ENCODE peak calls at places on chromosome 21, in nine cellular contexts. One of them, this sample, is unnamed.

GRCh38 chr21:36330904-36331303 is 10.9 kb downstream of the MORC3 start:
- DNase-seq in uterus: no peak
- DNase-seq in pancreas: peak
- DNase-seq in T1000: no peak
- DNase-seq in ovary: peak
- DNase-seq in OCI-LY7: peak
- DNase-seq in left ventricle myocardium inferior: peak
- DNase-seq in epithelial cell of esophagus: peak
- DNase-seq in AG09309: no peak
- DNase-seq in this sample: peak

GRCh38 chr21:26769613-26770188 is 75.5 kb downstream of the ADAMTS1 start:
- DNase-seq in uterus: no peak
- DNase-seq in pancreas: no peak
- DNase-seq in ovary: no peak
- DNase-seq in left ventricle myocardium inferior: no peak
- DNase-seq in AG09309: no peak
- DNase-seq in T1000: no peak
- DNase-seq in OCI-LY7: no peak
- DNase-seq in epithelial cell of esophagus: peak
- DNase-seq in this sample: no peak

GRCh38 chr21:45831991-45832740 is 149.4 kb upstream of the COL6A1 start:
- DNase-seq in ovary: no peak
- DNase-seq in left ventricle myocardium inferior: no peak
- DNase-seq in pancreas: no peak
- DNase-seq in T1000: no peak
- DNase-seq in uterus: peak
- DNase-seq in epithelial cell of esophagus: peak
- DNase-seq in OCI-LY7: no peak
- DNase-seq in AG09309: no peak
- DNase-seq in this sample: no peak

GRCh38 chr21:45114072-45114471 is 39.7 kb downstream of the ADARB1 start:
- DNase-seq in OCI-LY7: no peak
- DNase-seq in epithelial cell of esophagus: no peak
- DNase-seq in AG09309: no peak
- DNase-seq in pancreas: no peak
- DNase-seq in T1000: no peak
- DNase-seq in uterus: no peak
- DNase-seq in ovary: no peak
- DNase-seq in left ventricle myocardium inferior: no peak
- DNase-seq in this sample: no peak

GRCh38 chr21:30579351-30579750 is 10.8 kb downstream of the KRTAP22-2 start:
- DNase-seq in left ventricle myocardium inferior: no peak
- DNase-seq in epithelial cell of esophagus: no peak
- DNase-seq in ovary: no peak
- DNase-seq in T1000: no peak
- DNase-seq in pancreas: no peak
- DNase-seq in uterus: no peak
- DNase-seq in OCI-LY7: no peak
- DNase-seq in AG09309: no peak
- DNase-seq in this sample: no peak

GRCh38 chr21:45226540-45227326 is 61.0 kb downstream of the POFUT2 start:
- DNase-seq in pancreas: no peak
- DNase-seq in AG09309: no peak
- DNase-seq in OCI-LY7: no peak
- DNase-seq in ovary: no peak
- DNase-seq in epithelial cell of esophagus: no peak
- DNase-seq in left ventricle myocardium inferior: no peak
- DNase-seq in uterus: no peak
- DNase-seq in T1000: no peak
- DNase-seq in this sample: no peak

GRCh38 chr21:46205121-46205520 is 20.9 kb upstream of the SPATC1L start:
- DNase-seq in T1000: no peak
- DNase-seq in ovary: peak
- DNase-seq in epithelial cell of esophagus: no peak
- DNase-seq in pancreas: no peak
- DNase-seq in uterus: no peak
- DNase-seq in OCI-LY7: no peak
- DNase-seq in AG09309: no peak
- DNase-seq in left ventricle myocardium inferior: peak
- DNase-seq in this sample: no peak

GRCh38 chr21:41758550-41758949 is 8.3 kb downstream of the RIPK4 start:
- DNase-seq in AG09309: no peak
- DNase-seq in pancreas: no peak
- DNase-seq in uterus: no peak
- DNase-seq in ovary: no peak
- DNase-seq in T1000: peak
- DNase-seq in OCI-LY7: no peak
- DNase-seq in epithelial cell of esophagus: no peak
- DNase-seq in left ventricle myocardium inferior: no peak
- DNase-seq in this sample: no peak

GRCh38 chr21:27734146-27734545 is 767.3 kb upstream of the ADAMTS5 start:
- DNase-seq in OCI-LY7: no peak
- DNase-seq in uterus: no peak
- DNase-seq in T1000: no peak
- DNase-seq in AG09309: peak
- DNase-seq in epithelial cell of esophagus: peak
- DNase-seq in ovary: no peak
- DNase-seq in pancreas: no peak
- DNase-seq in left ventricle myocardium inferior: no peak
- DNase-seq in this sample: no peak

GRCh38 chr21:29221259-29221744 is 77.4 kb upstream of the BACH1 start:
- DNase-seq in left ventricle myocardium inferior: no peak
- DNase-seq in T1000: no peak
- DNase-seq in uterus: no peak
- DNase-seq in ovary: no peak
- DNase-seq in AG09309: no peak
- DNase-seq in OCI-LY7: no peak
- DNase-seq in epithelial cell of esophagus: no peak
- DNase-seq in pancreas: peak
- DNase-seq in this sample: no peak

GRCh38 chr21:34630536-34631143 is 15.7 kb upstream of the RCAN1 start:
- DNase-seq in AG09309: peak
- DNase-seq in uterus: no peak
- DNase-seq in epithelial cell of esophagus: peak
- DNase-seq in OCI-LY7: peak
- DNase-seq in T1000: peak
- DNase-seq in ovary: no peak
- DNase-seq in left ventricle myocardium inferior: no peak
- DNase-seq in pancreas: peak
- DNase-seq in this sample: no peak

GRCh38 chr21:42513985-42514882 is 582 bp downstream of the SLC37A1 start:
- DNase-seq in left ventricle myocardium inferior: peak
- DNase-seq in OCI-LY7: peak
- DNase-seq in AG09309: no peak
- DNase-seq in T1000: no peak
- DNase-seq in pancreas: peak
- DNase-seq in uterus: peak
- DNase-seq in ovary: peak
- DNase-seq in epithelial cell of esophagus: peak
- DNase-seq in this sample: peak

GRCh38 chr21:25334046-25334730 is 273.1 kb downstream of the MRPL39 start:
- DNase-seq in T1000: no peak
- DNase-seq in AG09309: no peak
- DNase-seq in uterus: no peak
- DNase-seq in pancreas: no peak
- DNase-seq in OCI-LY7: no peak
- DNase-seq in left ventricle myocardium inferior: no peak
- DNase-seq in ovary: no peak
- DNase-seq in epithelial cell of esophagus: peak
- DNase-seq in this sample: no peak

GRCh38 chr21:45130324-45130774 is 56.0 kb downstream of the ADARB1 start:
- DNase-seq in uterus: peak
- DNase-seq in AG09309: no peak
- DNase-seq in OCI-LY7: no peak
- DNase-seq in ovary: peak
- DNase-seq in left ventricle myocardium inferior: no peak
- DNase-seq in T1000: no peak
- DNase-seq in pancreas: no peak
- DNase-seq in epithelial cell of esophagus: peak
- DNase-seq in this sample: no peak

GRCh38 chr21:42343556-42343955 is 7.2 kb downstream of the TFF2 start:
- DNase-seq in AG09309: no peak
- DNase-seq in OCI-LY7: no peak
- DNase-seq in epithelial cell of esophagus: no peak
- DNase-seq in left ventricle myocardium inferior: no peak
- DNase-seq in ovary: no peak
- DNase-seq in uterus: no peak
- DNase-seq in pancreas: no peak
- DNase-seq in T1000: no peak
- DNase-seq in this sample: no peak

GRCh38 chr21:33541105-33541711 is 709 bp downstream of the GART start:
- DNase-seq in uterus: no peak
- DNase-seq in T1000: peak
- DNase-seq in left ventricle myocardium inferior: no peak
- DNase-seq in OCI-LY7: peak
- DNase-seq in AG09309: no peak
- DNase-seq in pancreas: no peak
- DNase-seq in ovary: peak
- DNase-seq in epithelial cell of esophagus: peak
- DNase-seq in this sample: peak

GRCh38 chr21:31011412-31011811 is 26.9 kb downstream of the KRTAP19-8 start:
- DNase-seq in uterus: no peak
- DNase-seq in pancreas: no peak
- DNase-seq in ovary: no peak
- DNase-seq in T1000: no peak
- DNase-seq in left ventricle myocardium inferior: no peak
- DNase-seq in OCI-LY7: no peak
- DNase-seq in AG09309: no peak
- DNase-seq in epithelial cell of esophagus: no peak
- DNase-seq in this sample: no peak

GRCh38 chr21:16708431-16708830 is 804.4 kb upstream of the CXADR start:
- DNase-seq in epithelial cell of esophagus: no peak
- DNase-seq in T1000: no peak
- DNase-seq in pancreas: no peak
- DNase-seq in uterus: no peak
- DNase-seq in AG09309: peak
- DNase-seq in left ventricle myocardium inferior: no peak
- DNase-seq in OCI-LY7: no peak
- DNase-seq in ovary: no peak
- DNase-seq in this sample: no peak

GRCh38 chr21:39098696-39099111 is 84.5 kb downstream of the PSMG1 start:
- DNase-seq in epithelial cell of esophagus: no peak
- DNase-seq in AG09309: no peak
- DNase-seq in left ventricle myocardium inferior: no peak
- DNase-seq in OCI-LY7: no peak
- DNase-seq in pancreas: no peak
- DNase-seq in ovary: no peak
- DNase-seq in T1000: no peak
- DNase-seq in uterus: no peak
- DNase-seq in this sample: no peak

GRCh38 chr21:15620892-15621291 is 108.9 kb upstream of the USP25 start:
- DNase-seq in uterus: no peak
- DNase-seq in OCI-LY7: no peak
- DNase-seq in left ventricle myocardium inferior: no peak
- DNase-seq in pancreas: no peak
- DNase-seq in ovary: no peak
- DNase-seq in epithelial cell of esophagus: no peak
- DNase-seq in AG09309: no peak
- DNase-seq in T1000: no peak
- DNase-seq in this sample: no peak

GRCh38 chr21:25039461-25040380 is 567.6 kb downstream of the MRPL39 start:
- DNase-seq in ovary: no peak
- DNase-seq in T1000: no peak
- DNase-seq in epithelial cell of esophagus: no peak
- DNase-seq in left ventricle myocardium inferior: no peak
- DNase-seq in pancreas: no peak
- DNase-seq in uterus: no peak
- DNase-seq in OCI-LY7: no peak
- DNase-seq in AG09309: no peak
- DNase-seq in this sample: no peak

GRCh38 chr21:31732891-31733520 is 1.1 kb upstream of the SCAF4 start:
- DNase-seq in AG09309: no peak
- DNase-seq in pancreas: peak
- DNase-seq in left ventricle myocardium inferior: no peak
- DNase-seq in T1000: no peak
- DNase-seq in ovary: peak
- DNase-seq in epithelial cell of esophagus: no peak
- DNase-seq in OCI-LY7: peak
- DNase-seq in uterus: no peak
- DNase-seq in this sample: no peak

GRCh38 chr21:39932335-39932734 is 65.1 kb downstream of the PCP4 start:
- DNase-seq in ovary: no peak
- DNase-seq in epithelial cell of esophagus: no peak
- DNase-seq in pancreas: no peak
- DNase-seq in uterus: no peak
- DNase-seq in AG09309: no peak
- DNase-seq in left ventricle myocardium inferior: no peak
- DNase-seq in T1000: no peak
- DNase-seq in OCI-LY7: no peak
- DNase-seq in this sample: no peak

GRCh38 chr21:41061701-41062100 is 106.3 kb upstream of the BACE2 start:
- DNase-seq in left ventricle myocardium inferior: no peak
- DNase-seq in T1000: no peak
- DNase-seq in epithelial cell of esophagus: no peak
- DNase-seq in pancreas: no peak
- DNase-seq in uterus: no peak
- DNase-seq in ovary: no peak
- DNase-seq in OCI-LY7: no peak
- DNase-seq in AG09309: no peak
- DNase-seq in this sample: no peak

GRCh38 chr21:38984982-38985422 is 179.3 kb downstream of the ETS2 start:
- DNase-seq in ovary: peak
- DNase-seq in epithelial cell of esophagus: no peak
- DNase-seq in T1000: no peak
- DNase-seq in pancreas: no peak
- DNase-seq in uterus: peak
- DNase-seq in AG09309: peak
- DNase-seq in OCI-LY7: no peak
- DNase-seq in left ventricle myocardium inferior: no peak
- DNase-seq in this sample: no peak

GRCh38 chr21:34797202-34797527 is 128.4 kb downstream of the CLIC6 start:
- DNase-seq in uterus: no peak
- DNase-seq in AG09309: no peak
- DNase-seq in left ventricle myocardium inferior: no peak
- DNase-seq in epithelial cell of esophagus: no peak
- DNase-seq in ovary: no peak
- DNase-seq in pancreas: no peak
- DNase-seq in T1000: no peak
- DNase-seq in OCI-LY7: no peak
- DNase-seq in this sample: no peak

This sample was measured in trophoblast cell.